ENCODE peak calls at places on chromosomes 13 and 19, in four cellular contexts. Z, Y, V and H are unnamed samples.
A peak's percentile ranks its signal among the peaks of the same experiment; 100 is the strongest.

GRCh38 chr19:16942583-16942982 is 53.8 kb downstream of the F2RL3 start:
- DNase-seq in Z (no peak), V (no peak), Y (no peak), H (no peak)

GRCh38 chr13:44415815-44416214 is 42.2 kb downstream of the SERP2 start:
- DNase-seq in Y (no peak), Z (no peak), V (no peak), H (no peak)

GRCh38 chr19:54179921-54180452 is 7.0 kb upstream of the TMC4 start:
- DNase-seq in V (peak; percentile 70), Y (peak; percentile 71), Z (peak; percentile 85), H (peak; percentile 75)

GRCh38 chr19:18995804-18996241 is 37.5 kb downstream of the SUGP2 start:
- DNase-seq in Y (peak; percentile 85), Z (peak; percentile 75), V (peak; percentile 47), H (peak; percentile 50)

GRCh38 chr19:7500811-7501450 is 12.1 kb upstream of the PEX11G start:
- DNase-seq in V (peak; percentile 78), Y (peak; percentile 89), Z (peak; percentile 88), H (peak; percentile 72)

GRCh38 chr13:110907951-110908898 is 6.6 kb downstream of the ANKRD10 start:
- DNase-seq in Z (no peak), Y (no peak), V (peak; percentile 69), H (no peak)

GRCh38 chr19:452829-453228 is 8.0 kb downstream of the SHC2 start:
- DNase-seq in Y (no peak), Z (no peak), V (no peak), H (no peak)

GRCh38 chr19:21912654-21913053 is 76.7 kb upstream of the ZNF43 start:
- DNase-seq in Z (no peak), Y (no peak), V (no peak), H (no peak)

GRCh38 chr19:12052057-12052570 is 647 bp downstream of the ZNF878 start:
- DNase-seq in V (no peak), Y (no peak), Z (no peak), H (no peak)

GRCh38 chr19:46076951-46077814 is 36.4 kb upstream of the IGFL4 start:
- DNase-seq in Z (peak; percentile 78), Y (peak; percentile 87), V (peak; percentile 67), H (peak; percentile 79)

GRCh38 chr19:8209965-8210659 is 942 bp downstream of the CERS4 start:
- DNase-seq in V (peak; percentile 49), Z (peak; percentile 57), Y (no peak), H (peak; percentile 41)

GRCh38 chr19:45443462-45444317 is 20.0 kb upstream of the ERCC1 start:
- DNase-seq in Y (peak; percentile 76), V (peak; percentile 97), Z (peak; percentile 88), H (peak; percentile 99)

GRCh38 chr13:24151864-24152263 is 8.7 kb upstream of the SPATA13 start:
- DNase-seq in Z (no peak), V (no peak), Y (no peak), H (no peak)

GRCh38 chr13:34926513-34926912 is 15.6 kb upstream of the NBEA start:
- DNase-seq in Y (no peak), V (no peak), Z (no peak), H (peak; percentile 14)

GRCh38 chr19:52492991-52493470 is 34.4 kb upstream of the ZNF808 start:
- DNase-seq in V (no peak), Y (no peak), Z (peak; percentile 47), H (peak; percentile 20)

GRCh38 chr13:111286162-111286561 is 34.3 kb upstream of the TEX29 start:
- DNase-seq in V (no peak), Z (no peak), Y (no peak), H (no peak)

GRCh38 chr13:107835339-107836018 is 379.9 kb downstream of the LIG4 start:
- DNase-seq in Y (no peak), Z (no peak), V (no peak), H (no peak)

GRCh38 chr13:73499685-73500084 is 440.9 kb downstream of the KLF5 start:
- DNase-seq in V (no peak), Y (no peak), Z (no peak), H (no peak)

GRCh38 chr13:98478134-98479129 is 98.5 kb downstream of the STK24 start:
- DNase-seq in V (no peak), Z (no peak), Y (no peak), H (peak; percentile 50)

GRCh38 chr19:52889931-52890330 is 7.5 kb downstream of the ZNF320 start:
- DNase-seq in Y (no peak), V (no peak), Z (no peak), H (no peak)

GRCh38 chr13:110507678-110508381 is 53.7 kb downstream of the RAB20 start:
- DNase-seq in Y (no peak), V (peak; percentile 88), Z (no peak), H (no peak)

GRCh38 chr13:62251734-62252133 is 836.1 kb upstream of the PCDH20 start:
- DNase-seq in Z (no peak), V (no peak), Y (no peak), H (no peak)
- TF ChIP-seq CTCF in Z (no peak), V (no peak), Y (no peak), H (no peak)

DNA sequence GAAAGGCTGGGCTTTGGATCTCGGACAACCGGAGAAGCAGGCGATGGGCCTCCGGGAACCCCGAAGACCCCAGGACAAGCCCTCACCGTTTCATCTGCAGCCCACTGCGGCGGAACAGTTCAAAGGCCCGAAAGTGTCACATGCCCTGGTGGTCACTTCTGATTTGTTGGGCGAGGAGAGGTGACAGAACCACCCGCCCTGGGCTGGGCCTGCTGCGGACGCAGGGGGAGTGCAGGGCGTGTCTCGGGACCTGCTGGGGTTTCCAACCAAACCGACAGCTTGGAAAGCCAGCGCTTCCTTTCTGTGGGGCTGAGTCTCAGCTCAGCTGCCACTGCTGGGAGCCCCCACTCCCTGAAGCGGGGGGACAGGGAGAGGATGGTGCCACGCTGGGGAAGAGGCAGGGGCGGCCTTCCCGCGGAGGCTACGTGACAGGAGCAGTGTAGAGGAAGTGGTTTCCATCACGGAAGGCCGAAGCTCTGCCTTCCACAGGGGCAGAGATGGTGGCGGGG is 22.8 kb upstream of the ZBTB7A start:
- DNase-seq in Y (no peak), Z (no peak), V (peak; percentile 67), H (no peak)
- TF ChIP-seq CTCF in Y (no peak), Z (no peak), V (no peak), H (no peak)

GRCh38 chr13:30804474-30804873 is 69.1 kb downstream of the ALOX5AP start:
- DNase-seq in Z (peak; percentile 43), Y (peak; percentile 47), V (no peak), H (peak; percentile 15)
- TF ChIP-seq CTCF in Z (peak; percentile 37), Y (peak; percentile 7), V (no peak), H (peak; percentile 42)

DNA sequence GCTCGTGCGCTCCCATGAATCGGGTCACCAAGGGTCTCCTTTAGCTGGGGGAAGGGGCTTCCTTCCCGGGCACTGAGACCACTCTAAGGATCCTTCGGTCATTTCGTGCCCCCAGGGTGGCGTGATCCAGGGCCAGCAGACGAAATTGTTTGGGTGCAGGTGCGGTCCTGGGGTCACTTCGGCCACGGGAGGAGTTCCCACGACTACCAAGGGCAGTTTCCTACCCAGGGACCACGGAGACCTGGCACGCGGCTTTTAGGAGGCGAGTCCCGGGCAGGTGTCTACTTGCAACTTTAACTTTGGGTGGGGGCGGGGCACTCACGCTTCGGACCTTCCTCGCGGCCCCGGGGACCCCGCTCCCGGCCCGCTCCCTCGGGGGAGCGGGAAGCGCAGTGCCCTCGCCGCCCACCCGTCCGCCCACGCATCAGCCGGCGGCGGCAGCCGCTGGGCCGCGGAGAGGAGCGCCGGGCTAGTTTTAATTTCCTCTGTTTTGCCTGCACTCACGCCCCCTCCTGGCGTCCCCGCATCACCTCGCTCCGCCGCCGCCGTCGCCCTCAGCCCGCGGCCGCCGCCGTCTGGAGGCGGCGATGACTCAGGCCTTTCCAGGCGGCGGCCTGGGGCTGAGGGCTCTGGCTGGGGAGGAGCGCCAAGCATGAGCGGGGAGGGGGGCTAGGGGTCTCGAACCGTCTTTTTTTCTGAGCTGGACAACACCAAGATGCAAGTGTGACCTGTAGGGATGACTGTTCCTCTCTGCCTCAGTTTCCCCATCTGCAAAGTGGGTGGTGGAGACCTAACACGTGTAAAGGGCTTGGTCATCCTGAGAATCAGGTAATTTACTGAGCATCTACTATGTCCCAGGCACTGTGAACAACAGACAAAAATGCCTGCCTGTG is 21.8 kb downstream of the OLFM2 start:
- DNase-seq in V (peak; percentile 84), Z (peak; percentile 90), Y (peak; percentile 59), H (peak; percentile 90)
- TF ChIP-seq CTCF in V (peak; percentile 24), Z (peak; percentile 75), Y (peak; percentile 48), H (peak; percentile 65)

DNA sequence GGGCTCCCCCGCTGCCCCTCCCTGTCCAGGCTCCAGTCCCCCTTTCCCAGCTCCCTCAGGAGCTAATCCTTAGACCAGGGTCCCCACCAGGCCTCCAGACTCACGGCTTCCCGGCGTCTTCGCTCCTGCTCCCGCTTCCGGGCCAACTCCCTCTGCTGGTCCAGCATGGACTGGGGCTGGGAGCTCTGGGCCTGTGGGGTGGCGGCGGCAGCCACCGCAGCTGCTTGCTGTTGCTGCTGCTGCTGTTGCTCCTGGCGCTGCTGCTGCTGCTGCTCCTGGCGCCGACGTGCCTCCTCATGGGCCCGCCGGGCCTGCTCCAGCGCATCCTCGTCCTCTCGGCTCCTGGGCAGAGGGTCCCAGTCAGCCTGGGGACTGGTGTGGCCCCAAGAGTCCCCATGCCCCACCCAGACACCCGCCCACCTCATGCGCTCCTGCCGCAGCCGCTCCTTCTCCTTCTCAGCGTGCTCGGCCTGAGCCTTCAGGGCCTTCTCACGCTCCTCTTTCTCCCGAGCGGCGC is 6.4 kb upstream of the EPHX3 start:
- DNase-seq in Y (no peak), V (no peak), Z (no peak), H (no peak)
- TF ChIP-seq CTCF in Y (no peak), V (no peak), Z (no peak), H (no peak)

GRCh38 chr13:39369161-39369890 is 233.7 kb downstream of the LHFPL6 start:
- DNase-seq in V (no peak), Y (no peak), Z (no peak), H (no peak)

GRCh38 chr13:39362652-39363390 is 240.2 kb downstream of the LHFPL6 start:
- DNase-seq in Y (no peak), Z (no peak), V (no peak), H (no peak)

GRCh38 chr13:39363393-39363792 is 239.6 kb downstream of the LHFPL6 start:
- DNase-seq in Y (no peak), Z (no peak), V (no peak), H (no peak)

GRCh38 chr13:39365879-39366278 is 237.1 kb downstream of the LHFPL6 start:
- DNase-seq in Y (no peak), Z (no peak), V (no peak), H (no peak)

DNA sequence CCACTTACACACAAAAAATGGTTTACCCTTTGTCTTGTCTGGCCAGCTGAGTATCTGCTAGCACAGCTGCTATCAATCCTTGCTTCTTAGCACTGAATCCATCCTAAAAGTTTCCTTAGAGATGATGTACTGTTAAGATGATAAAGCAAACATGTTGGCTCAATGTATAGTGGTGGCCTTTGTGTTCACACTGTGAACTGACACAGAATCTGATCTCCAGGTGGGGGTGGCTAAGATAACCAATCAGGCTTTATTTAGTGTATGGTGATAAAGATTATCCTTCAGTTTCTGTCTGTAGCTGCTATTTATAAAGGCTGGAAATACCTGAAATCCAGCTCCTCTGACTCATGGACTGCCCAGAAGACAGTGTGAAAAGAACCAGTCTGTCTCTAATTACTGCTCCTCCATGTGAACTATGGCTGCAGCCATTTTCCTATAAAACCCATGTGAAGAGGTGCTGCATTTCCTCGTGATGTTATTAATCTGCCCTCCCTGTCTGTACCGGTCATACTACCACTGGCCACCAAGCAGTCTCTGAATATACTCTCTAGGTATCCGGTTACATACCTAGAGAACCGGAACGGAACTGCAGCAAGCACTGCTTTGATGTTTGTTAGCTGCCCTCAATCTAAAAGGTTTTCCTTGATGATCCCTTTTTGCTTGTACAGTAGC is 238.1 kb downstream of the LHFPL6 start:
- DNase-seq in Z (no peak), V (no peak), Y (no peak), H (no peak)
- TF ChIP-seq CTCF in Z (no peak), V (no peak), Y (no peak), H (no peak)

GRCh38 chr13:45925151-45925550 is 73.6 kb upstream of the SIAH3 start:
- DNase-seq in V (no peak), Z (no peak), Y (no peak), H (no peak)
- TF ChIP-seq CTCF in V (no peak), Z (no peak), Y (no peak), H (no peak)